ENCODE peak calls at places on chromosomes 7 and 10, in five cellular contexts. J, T, P, H and A are unnamed samples.

GRCh38 chr7:70782729-70783290 is 349.1 kb upstream of the GALNT17 start:
- DNase-seq in J (no peak), T (no peak), P (no peak), H (no peak), A (no peak)

GRCh38 chr10:82813856-82814255 is 938.9 kb downstream of the NRG3 start:
- DNase-seq in J (no peak), T (no peak), P (peak), H (no peak), A (no peak)

GRCh38 chr7:122902751-122903495 is 16.7 kb upstream of the CADPS2 start:
- DNase-seq in J (no peak), T (no peak), P (peak), H (no peak), A (no peak)

GRCh38 chr10:13672505-13672904 is 85.7 kb downstream of the PRPF18 start:
- DNase-seq in J (no peak), T (no peak), P (no peak), H (no peak), A (no peak)

GRCh38 chr7:78879206-78879605 is 574.3 kb downstream of the MAGI2 start:
- DNase-seq in J (no peak), T (no peak), P (no peak), H (no peak), A (no peak)

GRCh38 chr7:141664450-141664849 is 37.5 kb downstream of the DENND11 start:
- DNase-seq in J (peak), T (no peak), P (no peak), H (no peak), A (no peak)

GRCh38 chr7:47480576-47481538 is 101.1 kb downstream of the TNS3 start:
- DNase-seq in J (no peak), T (no peak), P (no peak), H (no peak), A (peak)

GRCh38 chr10:15859531-15859864 is 809 bp downstream of the MINDY3 start:
- DNase-seq in J (no peak), T (no peak), P (no peak), H (no peak), A (no peak)

GRCh38 chr10:31404640-31405039 is 85.6 kb downstream of the ZEB1 start:
- DNase-seq in J (no peak), T (no peak), P (no peak), H (no peak), A (no peak)

GRCh38 chr7:53624391-53624790 is 589.0 kb downstream of the POM121L12 start:
- DNase-seq in J (no peak), T (no peak), P (no peak), H (no peak), A (no peak)

GRCh38 chr10:61063911-61064310 is 119.9 kb upstream of the RHOBTB1 start:
- DNase-seq in J (no peak), T (no peak), P (no peak), H (no peak), A (no peak)

GRCh38 chr10:90288403-90288933 is 569.4 kb downstream of the HTR7 start:
- DNase-seq in J (no peak), T (no peak), P (no peak), H (no peak), A (no peak)

GRCh38 chr7:119271147-119271779 is 1001.7 kb upstream of the KCND2 start:
- DNase-seq in J (peak), T (no peak), P (no peak), H (no peak), A (no peak)

GRCh38 chr7:156069897-156070296 is 257.6 kb upstream of the SHH start:
- DNase-seq in J (no peak), T (no peak), P (no peak), H (no peak), A (no peak)

GRCh38 chr7:153682628-153683027 is 369.6 kb upstream of the DPP6 start:
- DNase-seq in J (no peak), T (no peak), P (no peak), H (no peak), A (no peak)

GRCh38 chr7:38846280-38846679 is 62.7 kb downstream of the VPS41 start:
- DNase-seq in J (no peak), T (no peak), P (no peak), H (no peak), A (no peak)

GRCh38 chr10:110758898-110759297 is 112.8 kb upstream of the PDCD4 start:
- DNase-seq in J (no peak), T (no peak), P (no peak), H (no peak), A (no peak)

GRCh38 chr7:41503438-41503837 is 199.5 kb downstream of the INHBA start:
- DNase-seq in J (no peak), T (no peak), P (no peak), H (no peak), A (no peak)

GRCh38 chr10:33487014-33487776 is 152.7 kb upstream of the NRP1 start:
- DNase-seq in J (no peak), T (no peak), P (no peak), H (no peak), A (no peak)

GRCh38 chr10:110923856-110924493 is 4.6 kb downstream of the SHOC2 start:
- DNase-seq in J (no peak), T (no peak), P (no peak), H (no peak), A (no peak)

GRCh38 chr10:77879710-77880109 is 46.8 kb downstream of the DLG5 start:
- DNase-seq in J (no peak), T (no peak), P (no peak), H (no peak), A (no peak)

GRCh38 chr10:33120700-33121099 is 162.7 kb upstream of the ITGB1 start:
- DNase-seq in J (no peak), T (no peak), P (no peak), H (no peak), A (no peak)

GRCh38 chr7:28674359-28674782 is 262.1 kb downstream of the CREB5 start:
- DNase-seq in J (no peak), T (no peak), P (no peak), H (no peak), A (no peak)

GRCh38 chr7:128093606-128094005 is 62.4 kb upstream of the LRRC4 start:
- DNase-seq in J (no peak), T (no peak), P (no peak), H (no peak), A (no peak)

GRCh38 chr7:151789380-151789947 is 87.5 kb downstream of the PRKAG2 start:
- DNase-seq in J (no peak), T (no peak), P (no peak), H (no peak), A (no peak)

GRCh38 chr7:140623995-140624902 is 16.4 kb downstream of the DENND2A start:
- DNase-seq in J (peak), T (no peak), P (no peak), H (no peak), A (no peak)

GRCh38 chr10:78937388-78937787 is 131.4 kb upstream of the ZMIZ1 start:
- DNase-seq in J (no peak), T (no peak), P (no peak), H (no peak), A (no peak)

GRCh38 chr7:117621075-117621474 is 141.2 kb downstream of the CFTR start:
- DNase-seq in J (no peak), T (no peak), P (no peak), H (no peak), A (no peak)

GRCh38 chr10:21523007-21523406 is 2.5 kb downstream of the SKIDA1 start:
- DNase-seq in J (no peak), T (no peak), P (no peak), H (no peak), A (no peak)

GRCh38 chr7:25669954-25670841 is 441.9 kb upstream of the NPVF start:
- DNase-seq in J (peak), T (no peak), P (no peak), H (no peak), A (no peak)

GRCh38 chr10:86813101-86813500 is 56.7 kb downstream of the BMPR1A start:
- DNase-seq in J (no peak), T (no peak), P (no peak), H (no peak), A (no peak)

GRCh38 chr7:27178366-27178765 is 4.2 kb upstream of the HOXA10 start:
- DNase-seq in J (peak), T (no peak), P (no peak), H (no peak), A (no peak)

GRCh38 chr7:13262929-13263530 is 575.6 kb downstream of the ARL4A start:
- DNase-seq in J (no peak), T (no peak), P (no peak), H (no peak), A (peak)

GRCh38 chr7:124667312-124667711 is 98.3 kb downstream of the GPR37 start:
- DNase-seq in J (no peak), T (no peak), P (no peak), H (no peak), A (no peak)

GRCh38 chr10:88934900-88935672 is 17.5 kb downstream of the ACTA2 start:
- DNase-seq in J (peak), T (peak), P (peak), H (peak), A (peak)

GRCh38 chr10:90959826-90960225 is 38.9 kb upstream of the ANKRD1 start:
- DNase-seq in J (no peak), T (no peak), P (no peak), H (no peak), A (no peak)

DNA sequence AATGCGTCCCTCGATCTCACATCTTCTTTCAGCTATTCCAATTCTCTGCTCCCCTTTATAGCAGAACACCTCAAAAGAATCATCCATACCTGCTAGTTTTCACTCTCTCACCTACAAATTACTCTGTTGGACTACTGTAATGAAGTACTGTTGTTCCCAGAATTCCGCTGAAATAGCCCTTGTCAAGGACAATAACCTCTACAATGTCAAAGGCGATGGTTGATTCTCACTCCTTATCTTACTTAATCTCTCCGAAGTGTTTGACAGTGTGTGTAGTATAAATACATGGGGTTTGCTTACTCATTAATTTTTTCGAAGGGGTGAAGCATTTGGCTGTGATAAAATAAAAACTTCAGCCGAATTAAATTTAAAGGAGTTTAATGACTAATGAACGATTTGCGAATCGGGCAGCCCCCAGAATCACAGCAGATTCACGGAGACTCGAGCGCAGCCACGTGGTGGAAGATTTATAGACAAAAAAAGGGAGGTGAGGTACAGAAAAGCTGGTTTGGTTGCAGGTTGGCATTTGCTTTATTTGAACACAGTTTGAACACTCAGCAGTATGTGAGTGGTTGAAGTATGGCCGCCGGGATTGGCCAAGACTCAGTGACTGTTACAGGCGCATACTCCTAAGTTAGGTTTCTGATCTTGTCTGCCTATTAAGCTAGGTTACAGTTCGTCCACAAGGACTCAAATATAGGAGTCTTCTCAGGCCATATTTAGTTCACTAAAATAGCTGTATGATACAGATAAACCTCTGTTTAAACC is 29.8 kb downstream of the SYPL1 start:
- DNase-seq in J (no peak), T (no peak), P (no peak), H (no peak), A (no peak)
- TF ChIP-seq CTCF in J (no peak), T (no peak), P (no peak), H (no peak), A (no peak)

GRCh38 chr7:36154255-36155212 is 1.5 kb downstream of the EEPD1 start:
- DNase-seq in J (no peak), T (no peak), P (peak), H (no peak), A (no peak)
- TF ChIP-seq CTCF in J (no peak), T (no peak), P (no peak), H (no peak), A (no peak)

DNA sequence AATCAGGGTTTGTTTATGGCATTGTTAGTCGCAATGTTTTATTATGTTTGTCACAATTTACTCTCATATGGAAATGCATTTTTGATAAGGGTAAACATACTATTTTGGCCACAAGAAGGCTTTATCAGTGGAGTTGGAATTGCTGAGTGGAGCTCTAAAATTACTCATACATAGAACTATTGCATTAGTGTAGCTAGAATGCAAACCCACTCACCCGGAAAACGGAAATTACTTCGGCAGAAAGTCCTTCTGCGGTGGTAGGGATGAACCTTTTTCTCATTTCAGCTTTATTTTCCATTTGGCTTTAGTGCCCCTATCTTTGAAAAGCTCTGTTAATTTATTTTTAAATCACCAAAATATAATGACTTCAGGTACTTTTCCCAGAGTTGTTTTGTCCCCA is 42.8 kb upstream of the NPY start:
- DNase-seq in J (no peak), T (no peak), P (no peak), H (no peak), A (no peak)
- TF ChIP-seq CTCF in J (no peak), T (no peak), P (no peak), H (no peak), A (no peak)

GRCh38 chr10:24571870-24572450 is 151.7 kb downstream of the ARHGAP21 start:
- DNase-seq in J (no peak), T (no peak), P (no peak), H (no peak), A (no peak)

GRCh38 chr10:24570658-24571426 is 152.8 kb downstream of the ARHGAP21 start:
- DNase-seq in J (no peak), T (no peak), P (no peak), H (no peak), A (no peak)

GRCh38 chr10:24574578-24575155 is 149.0 kb downstream of the ARHGAP21 start:
- DNase-seq in J (no peak), T (no peak), P (no peak), H (no peak), A (no peak)

GRCh38 chr10:24575462-24576002 is 148.2 kb downstream of the ARHGAP21 start:
- DNase-seq in J (no peak), T (no peak), P (no peak), H (no peak), A (no peak)

GRCh38 chr10:24574161-24574560 is 149.5 kb downstream of the ARHGAP21 start:
- DNase-seq in J (no peak), T (no peak), P (no peak), H (no peak), A (no peak)
- TF ChIP-seq CTCF in J (no peak), T (no peak), P (no peak), H (no peak), A (no peak)